ENCODE peak calls at places on chromosomes 5 and 9, in four cellular contexts. I, B, H and F are unnamed samples.

GRCh38 chr9:9913276-9913832 is 699.4 kb downstream of the PTPRD start:
- DNase-seq in H (no peak), I (no peak), B (no peak), F (no peak)

GRCh38 chr5:75007537-75007847 is 44.9 kb downstream of the GCNT4 start:
- DNase-seq in I (no peak), H (no peak), B (no peak), F (peak; percentile 24)

GRCh38 chr5:174571662-174572397 is 152.6 kb upstream of the MSX2 start:
- DNase-seq in H (no peak), I (no peak), B (peak; percentile 17), F (peak; percentile 76)

GRCh38 chr5:136032564-136032963 is 3.8 kb downstream of the TGFBI start:
- DNase-seq in B (no peak), I (no peak), H (no peak), F (peak; percentile 92)

GRCh38 chr5:135195267-135195603 is 161.2 kb upstream of the PITX1 start:
- DNase-seq in B (no peak), H (no peak), I (no peak), F (peak; percentile 35)

GRCh38 chr9:21747171-21747570 is 55.3 kb upstream of the MTAP start:
- DNase-seq in H (no peak), B (no peak), I (no peak), F (peak; percentile 74)

GRCh38 chr9:132826576-132827365 is 51.3 kb downstream of the AK8 start:
- DNase-seq in I (no peak), B (no peak), H (no peak), F (no peak)

GRCh38 chr9:124392855-124393460 is 22.3 kb downstream of the PSMB7 start:
- DNase-seq in H (no peak), I (peak; percentile 18), B (peak; percentile 74), F (peak; percentile 96)

GRCh38 chr5:157172408-157172807 is 6.3 kb upstream of the GARIN3 start:
- DNase-seq in I (peak; percentile 67), B (no peak), H (peak; percentile 96), F (no peak)

GRCh38 chr5:65923339-65923738 is 3.0 kb upstream of the ERBIN start:
- DNase-seq in B (peak; percentile 6), I (no peak), H (no peak), F (no peak)

GRCh38 chr9:12972608-12973589 is 198.1 kb downstream of the LURAP1L start:
- DNase-seq in B (no peak), I (no peak), H (peak; percentile 39), F (peak; percentile 15)

GRCh38 chr9:98760231-98760630 is 36.1 kb downstream of the ANKS6 start:
- DNase-seq in B (no peak), I (no peak), H (no peak), F (no peak)

GRCh38 chr5:174008922-174009321 is 20.0 kb downstream of the C5orf47 start:
- DNase-seq in I (no peak), B (no peak), H (no peak), F (no peak)

GRCh38 chr5:30103056-30104020 is 1090.1 kb upstream of the CDH6 start:
- DNase-seq in B (no peak), H (no peak), I (no peak), F (no peak)

GRCh38 chr9:81150016-81150625 is 539.2 kb downstream of the TLE1 start:
- DNase-seq in H (no peak), I (no peak), B (no peak), F (no peak)

GRCh38 chr9:98927724-98928123 is 16.0 kb upstream of the COL15A1 start:
- DNase-seq in H (no peak), I (no peak), B (peak; percentile 12), F (no peak)

GRCh38 chr5:1125030-1125357 is 13.1 kb upstream of the SLC12A7 start:
- DNase-seq in B (no peak), H (no peak), I (no peak), F (peak; percentile 38)

GRCh38 chr5:123776761-123777160 is 264.8 kb downstream of the CSNK1G3 start:
- DNase-seq in I (no peak), B (no peak), H (no peak), F (peak; percentile 85)

GRCh38 chr9:90778746-90779145 is 22.9 kb upstream of the SYK start:
- DNase-seq in B (peak; percentile 50), H (no peak), I (no peak), F (no peak)

GRCh38 chr5:60649288-60649917 is 50.6 kb downstream of the DEPDC1B start:
- DNase-seq in H (peak; percentile 68), I (peak; percentile 68), B (no peak), F (peak; percentile 66)

GRCh38 chr5:591746-592145 is 20.4 kb upstream of the CEP72 start:
- DNase-seq in B (no peak), I (no peak), H (peak; percentile 16), F (no peak)

GRCh38 chr9:93080406-93080805 is 15.6 kb upstream of the CARD19 start:
- DNase-seq in H (no peak), I (no peak), B (peak; percentile 0), F (no peak)

GRCh38 chr5:32276173-32276853 is 36.4 kb downstream of the MTMR12 start:
- DNase-seq in B (no peak), H (peak; percentile 57), I (peak; percentile 64), F (peak; percentile 25)

GRCh38 chr5:146395233-146395632 is 51.9 kb upstream of the TCERG1 start:
- DNase-seq in B (peak; percentile 36), I (no peak), H (no peak), F (no peak)

GRCh38 chr5:119367502-119368237 is 11.9 kb downstream of the TNFAIP8 start:
- DNase-seq in I (no peak), H (peak; percentile 68), B (no peak), F (peak; percentile 76)

GRCh38 chr5:99706160-99706559 is 777.4 kb upstream of the CHD1 start:
- DNase-seq in H (no peak), I (no peak), B (no peak), F (no peak)

GRCh38 chr5:168468836-168469235 is 17.4 kb upstream of the RARS1 start:
- DNase-seq in I (no peak), H (no peak), B (no peak), F (peak; percentile 86)

GRCh38 chr9:99138424-99139284 is 33.7 kb downstream of the TGFBR1 start:
- DNase-seq in B (no peak), H (no peak), I (no peak), F (no peak)

GRCh38 chr9:126489604-126490593 is 123.8 kb upstream of the LMX1B start:
- DNase-seq in B (peak; percentile 20), I (no peak), H (no peak), F (no peak)

GRCh38 chr9:78187763-78188495 is 47.9 kb upstream of the CEP78 start:
- DNase-seq in H (no peak), B (peak; percentile 41), I (no peak), F (peak; percentile 7)

GRCh38 chr9:38227656-38228055 is 158.6 kb upstream of the SHB start:
- DNase-seq in B (peak; percentile 43), I (peak; percentile 18), H (no peak), F (peak; percentile 45)

GRCh38 chr9:38224941-38225340 is 155.9 kb upstream of the SHB start:
- DNase-seq in I (no peak), H (no peak), B (no peak), F (no peak)

GRCh38 chr9:38228331-38229122 is 159.5 kb upstream of the SHB start:
- DNase-seq in B (no peak), H (no peak), I (peak; percentile 27), F (no peak)

GRCh38 chr9:38227061-38227540 is 158.1 kb upstream of the SHB start:
- DNase-seq in H (peak; percentile 87), B (peak; percentile 58), I (peak; percentile 93), F (peak; percentile 83)

GRCh38 chr9:38226491-38226951 is 157.5 kb upstream of the SHB start:
- DNase-seq in B (no peak), H (no peak), I (no peak), F (peak; percentile 5)
- TF ChIP-seq EZH2phosphoT487 in B (no peak), H (no peak), I (no peak), F (no peak)

DNA sequence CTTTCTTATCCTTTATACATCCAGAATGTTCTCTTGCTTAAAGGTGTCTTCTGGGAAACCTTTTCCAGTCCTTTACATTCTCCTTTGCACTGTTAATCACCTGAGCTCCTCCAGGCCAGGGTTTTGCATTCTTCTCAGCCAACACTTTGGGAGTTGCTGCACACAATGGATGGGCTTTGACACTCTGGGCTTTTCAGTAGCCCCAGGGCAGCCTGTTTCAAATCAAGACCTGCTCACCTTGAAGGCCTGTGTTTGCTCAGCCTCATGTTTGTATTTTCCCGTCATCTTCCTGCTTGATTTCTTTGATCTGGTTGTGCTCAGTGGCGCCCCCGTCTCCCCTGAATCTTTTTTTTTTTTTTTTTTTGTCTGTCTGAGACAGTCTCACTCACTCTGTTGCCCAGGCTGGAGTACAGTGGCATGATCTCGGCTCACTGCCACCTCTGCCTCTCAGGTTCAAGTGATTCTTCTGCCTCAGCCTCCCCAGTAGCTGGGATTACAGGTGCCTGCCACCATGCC is 41.0 kb downstream of the DMRT1 start:
- DNase-seq in H (no peak), I (peak; percentile 13), B (no peak), F (no peak)
- H3K27ac ChIP-seq in H (no peak overlapping the region), I (no peak overlapping the region), B (no peak overlapping the region), F (no peak overlapping the region)

DNA sequence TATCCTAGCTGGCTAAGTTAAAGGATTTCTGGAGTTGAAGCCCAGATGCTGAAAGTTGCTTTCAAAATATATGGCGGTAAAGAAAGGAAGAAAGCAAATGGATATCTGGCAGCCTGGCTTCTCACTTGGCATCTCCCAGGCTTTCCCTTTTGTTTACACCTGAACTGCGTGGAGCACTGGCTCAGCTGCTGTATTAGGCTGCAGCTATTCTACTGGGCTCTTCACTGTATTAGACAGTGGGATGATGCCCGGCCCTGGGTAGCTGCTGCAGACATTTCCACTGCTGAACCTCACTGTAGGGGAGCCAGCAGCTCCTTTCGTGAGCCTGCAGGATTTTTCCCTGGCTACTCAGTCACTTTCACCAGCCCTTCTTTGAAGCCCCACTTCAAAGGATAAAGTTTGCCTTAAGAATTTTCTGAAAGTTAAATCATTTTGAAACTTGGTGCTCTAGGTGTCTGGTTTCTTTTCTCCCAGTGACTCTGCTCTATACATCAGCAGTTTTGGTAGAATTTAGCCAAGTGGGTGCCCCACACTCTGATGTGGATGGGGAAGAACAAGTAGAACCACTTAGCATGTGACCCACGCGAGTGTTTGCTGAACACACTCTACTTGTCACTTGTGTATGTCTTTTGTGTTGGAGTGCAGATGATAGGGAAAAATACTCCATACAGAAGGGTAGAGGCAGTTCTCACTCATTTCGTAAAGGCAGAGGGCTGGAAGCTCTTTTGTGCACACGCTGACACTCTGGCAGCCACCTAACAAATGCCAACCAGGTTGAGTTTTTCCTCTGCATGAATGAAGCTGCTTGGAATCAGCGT is 49.9 kb downstream of the C9orf152 start:
- DNase-seq in I (no peak), H (peak; percentile 41), B (no peak), F (no peak)
- H3K79me2 ChIP-seq in I (peaks cover 100% of the 10 kb centered on the region), H (peaks cover 98% of the 10 kb centered on the region), B (peaks cover 7% of the 10 kb centered on the region), F (peaks cover 100% of the 10 kb centered on the region)

GRCh38 chr5:172929371-172929838 is 29.8 kb upstream of the RPL26L1 start:
- DNase-seq in H (no peak), I (no peak), B (no peak), F (peak; percentile 98)

GRCh38 chr5:172935096-172935495 is 24.1 kb upstream of the RPL26L1 start:
- DNase-seq in B (no peak), H (no peak), I (no peak), F (no peak)

GRCh38 chr5:172932313-172933017 is 26.8 kb upstream of the RPL26L1 start:
- DNase-seq in I (peak; percentile 64), B (peak; percentile 76), H (peak; percentile 27), F (peak; percentile 90)

GRCh38 chr5:172933238-172933637 is 26.0 kb upstream of the RPL26L1 start:
- DNase-seq in B (no peak), I (no peak), H (no peak), F (no peak)

GRCh38 chr5:172931001-172931536 is 28.2 kb upstream of the RPL26L1 start:
- DNase-seq in B (no peak), I (no peak), H (no peak), F (peak; percentile 97)
- TF ChIP-seq EZH2phosphoT487 in B (no peak), I (no peak), H (no peak), F (no peak)